ENCODE peak calls at places on chromosomes 2 and 18, in nine cellular contexts. Y is transverse colon; N is aorta; B is PC-9; T is upper lobe of right lung; L is CD8-positive, alpha-beta T cell; J is PC-3; D is stomach; F is psoas muscle. C is an unnamed sample. For H3K4me1, the result is how much of the 10 kb centered on the place peaks cover.

GRCh38 chr2:132692816-132693215 is 22.8 kb upstream of the LYPD1 start:
- DNase-seq in Y (no peak), N (no peak), B (no peak), T (no peak), L (no peak), J (no peak), D (no peak), F (no peak), C (no peak)

GRCh38 chr2:105907159-105907558 is 162.4 kb downstream of the NCK2 start:
- DNase-seq in Y (no peak), N (no peak), B (no peak), T (no peak), L (no peak), J (no peak), D (no peak), F (no peak), C (no peak)

GRCh38 chr2:235511187-235511661 is 17.4 kb downstream of the AGAP1 start:
- DNase-seq in Y (peak), N (no peak), B (peak), T (peak), L (no peak), J (peak), D (no peak), F (no peak), C (no peak)

GRCh38 chr18:57008001-57008686 is 138.7 kb upstream of the BOD1L2 start:
- DNase-seq in Y (no peak), N (peak), B (no peak), T (no peak), L (no peak), J (no peak), D (no peak), F (no peak), C (no peak)

GRCh38 chr2:9681427-9681817 is 50.6 kb upstream of the YWHAQ start:
- DNase-seq in Y (no peak), N (no peak), B (no peak), T (no peak), L (peak), J (no peak), D (no peak), F (no peak), C (no peak)

GRCh38 chr2:79906149-79906548 is 393.3 kb downstream of the CTNNA2 start:
- DNase-seq in Y (no peak), N (no peak), B (no peak), T (no peak), L (no peak), J (no peak), D (no peak), F (no peak), C (no peak)

GRCh38 chr18:64618390-64618789 is 469.5 kb upstream of the LINC00305 start:
- DNase-seq in Y (no peak), N (no peak), B (no peak), T (no peak), L (no peak), J (no peak), D (no peak), F (no peak), C (no peak)

GRCh38 chr2:240816584-240817495 is 3.2 kb downstream of the KIF1A start:
- DNase-seq in Y (no peak), N (no peak), B (no peak), T (peak), L (no peak), J (no peak), D (no peak), F (no peak), C (no peak)

GRCh38 chr2:821546-821945 is 129.1 kb upstream of the SNTG2 start:
- DNase-seq in Y (no peak), N (no peak), B (no peak), T (no peak), L (no peak), J (no peak), D (no peak), F (no peak), C (no peak)

GRCh38 chr18:63366270-63366990 is 576 bp downstream of the KDSR start:
- DNase-seq in Y (peak), N (peak), B (peak), T (peak), L (peak), J (peak), D (peak), F (peak), C (peak)

GRCh38 chr2:15119722-15120175 is 441.4 kb downstream of the NBAS start:
- DNase-seq in Y (no peak), N (no peak), B (no peak), T (no peak), L (no peak), J (no peak), D (no peak), F (no peak), C (no peak)

GRCh38 chr2:38190542-38191218 is 114.7 kb upstream of the CYP1B1 start:
- DNase-seq in Y (no peak), N (no peak), B (no peak), T (no peak), L (no peak), J (no peak), D (no peak), F (no peak), C (peak)

GRCh38 chr2:111662039-111662740 is 221.8 kb downstream of the ANAPC1 start:
- DNase-seq in Y (no peak), N (no peak), B (peak), T (no peak), L (no peak), J (peak), D (no peak), F (no peak), C (peak)

GRCh38 chr18:33839452-33840225 is 261.6 kb downstream of the ASXL3 start:
- DNase-seq in Y (peak), N (no peak), B (no peak), T (no peak), L (no peak), J (peak), D (no peak), F (no peak), C (no peak)

GRCh38 chr2:85501244-85501643 is 37.7 kb upstream of the MAT2A start:
- DNase-seq in Y (no peak), N (no peak), B (no peak), T (no peak), L (no peak), J (peak), D (no peak), F (no peak), C (no peak)

GRCh38 chr2:18149660-18150246 is 271.3 kb downstream of the KCNS3 start:
- DNase-seq in Y (no peak), N (no peak), B (no peak), T (no peak), L (no peak), J (peak), D (no peak), F (no peak), C (peak)

GRCh38 chr2:209495855-209496585 is 72.2 kb downstream of the MAP2 start:
- DNase-seq in Y (no peak), N (no peak), B (peak), T (no peak), L (no peak), J (peak), D (peak), F (no peak), C (peak)

GRCh38 chr2:129780316-129781282 is 198.9 kb upstream of the RAB6C start:
- DNase-seq in Y (no peak), N (no peak), B (no peak), T (no peak), L (no peak), J (no peak), D (no peak), F (no peak), C (no peak)

GRCh38 chr2:70906439-70907018 is 29.2 kb upstream of the ATP6V1B1 start:
- DNase-seq in Y (no peak), N (no peak), B (no peak), T (no peak), L (no peak), J (no peak), D (peak), F (no peak), C (no peak)

GRCh38 chr18:319745-320144 is 51.9 kb upstream of the THOC1 start:
- DNase-seq in Y (no peak), N (no peak), B (no peak), T (no peak), L (no peak), J (no peak), D (no peak), F (no peak), C (no peak)

GRCh38 chr2:3107567-3107966 is 270.1 kb downstream of the EIPR1 start:
- DNase-seq in Y (no peak), N (no peak), B (no peak), T (no peak), L (no peak), J (no peak), D (no peak), F (peak), C (no peak)

DNA sequence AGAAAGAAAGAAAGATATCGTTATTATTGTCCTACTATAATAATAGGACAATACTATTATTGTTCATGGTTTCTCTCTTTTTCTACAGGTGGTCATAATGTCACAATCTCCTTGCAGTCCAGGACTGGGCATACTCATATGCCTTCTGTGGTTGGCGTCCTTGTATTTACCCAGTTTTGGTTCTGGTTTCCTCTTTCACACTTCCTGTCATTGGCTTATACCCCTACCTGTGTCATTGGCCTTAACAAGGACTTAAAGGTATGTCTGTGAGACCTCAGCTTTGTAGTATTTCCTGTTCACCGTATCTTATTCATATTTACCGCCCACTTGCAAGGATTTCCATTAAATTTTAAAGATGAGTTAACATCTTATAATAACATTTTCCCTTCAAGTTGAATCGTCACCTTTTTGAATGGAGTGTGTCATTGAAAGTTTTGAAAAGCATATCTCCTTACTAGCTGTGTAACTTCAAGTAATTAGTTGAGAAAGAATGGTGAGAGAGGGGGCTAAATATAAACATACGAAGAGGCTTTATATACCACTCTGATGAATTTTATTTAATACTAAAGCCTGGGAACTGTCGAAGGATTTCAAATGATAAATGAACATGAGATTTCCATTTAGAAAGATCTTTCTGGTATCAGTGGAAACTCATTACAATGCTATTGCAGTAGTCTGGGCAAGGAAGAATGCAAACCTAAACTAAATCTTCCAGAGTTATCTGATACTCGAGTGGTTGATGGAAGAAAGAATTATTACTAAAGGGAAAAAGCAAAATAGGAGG is 36.6 kb upstream of the HTR2B start:
- DNase-seq in Y (no peak), N (no peak), B (no peak), T (no peak), L (no peak), J (peak), D (no peak), F (no peak), C (no peak)
- H3K27ac ChIP-seq in Y (peak), N (peak), B (peak), T (peak), L (no peak), J (peak), D (peak), F (peak), C (peak)

DNA sequence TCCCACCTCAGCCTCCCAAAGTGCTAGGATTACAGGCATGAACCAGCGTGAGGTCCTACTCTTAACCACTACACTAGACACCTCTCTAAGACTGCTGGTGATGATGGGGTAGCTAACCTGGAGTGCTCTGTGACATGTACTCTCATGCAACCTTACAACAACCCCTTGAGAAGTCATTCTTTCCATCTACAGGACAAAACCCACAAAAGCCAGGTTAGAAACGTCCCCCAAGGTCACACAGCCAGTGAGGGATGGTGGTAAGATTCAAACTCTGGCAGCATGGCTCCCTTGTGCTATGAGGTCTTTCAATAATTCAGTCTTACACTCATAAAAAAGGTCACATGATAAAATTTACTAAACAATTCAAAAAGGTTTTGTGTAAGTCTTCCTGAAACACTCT is 94.8 kb upstream of the SERTAD2 start:
- DNase-seq in Y (no peak), N (no peak), B (no peak), T (no peak), L (no peak), J (no peak), D (no peak), F (no peak), C (no peak)
- H3K4me1 ChIP-seq in Y (under half), N (under half), B (under half), T (under half), L (under half), J (under half), D (under half), F (under half), C (under half)

DNA sequence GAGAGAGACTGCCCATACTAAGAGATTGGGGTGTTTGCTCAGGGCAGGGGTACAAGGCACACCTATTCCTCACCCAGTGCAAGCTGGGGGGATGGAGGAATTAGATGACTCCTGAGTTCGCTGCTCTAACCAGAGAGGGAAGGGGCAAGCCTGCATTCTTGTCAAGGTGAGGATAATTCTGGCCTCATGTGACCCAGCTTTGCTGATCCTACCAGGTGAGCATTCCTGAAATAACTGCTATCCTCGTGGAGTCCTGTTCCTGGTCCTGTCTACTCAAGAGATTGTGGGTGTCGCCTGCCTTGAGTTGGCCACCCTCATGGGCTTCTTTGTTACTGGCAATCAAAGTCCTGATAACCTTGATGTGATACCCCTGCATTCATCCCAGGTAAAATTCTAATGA is 206.0 kb downstream of the SPP2 start:
- DNase-seq in Y (no peak), N (no peak), B (peak), T (no peak), L (no peak), J (no peak), D (no peak), F (no peak), C (no peak)
- H3K27ac ChIP-seq in Y (no peak), N (no peak), B (peak), T (no peak), L (no peak), J (no peak), D (no peak), F (no peak), C (no peak)

DNA sequence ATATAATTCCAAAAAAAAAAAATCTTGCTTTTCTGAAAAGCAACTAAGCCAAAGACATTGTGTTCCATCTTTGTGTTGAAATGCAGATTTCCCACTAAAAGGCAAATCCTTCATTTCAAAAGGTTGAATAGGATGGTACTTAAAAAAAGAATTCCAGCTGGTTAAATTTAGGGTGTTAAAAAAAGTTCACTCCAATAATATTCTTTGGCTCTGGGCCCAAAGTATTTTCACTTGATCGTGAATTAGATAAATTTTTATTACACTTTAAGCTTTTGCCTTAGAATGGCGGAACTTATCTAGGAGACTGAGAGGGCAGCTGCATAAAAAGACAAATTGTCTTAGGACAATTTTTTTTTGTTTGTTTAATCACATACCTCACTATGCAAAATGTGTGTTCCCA is 79.2 kb downstream of the BCL11A start:
- DNase-seq in Y (no peak), N (no peak), B (no peak), T (no peak), L (no peak), J (no peak), D (no peak), F (no peak), C (no peak)
- H3K4me1 ChIP-seq in Y (under half), N (under half), B (under half), T (under half), L (under half), J (under half), D (under half), F (under half), C (under half)

GRCh38 chr2:36392854-36393253 is 37.3 kb downstream of the CRIM1 start:
- DNase-seq in Y (no peak), N (no peak), B (no peak), T (no peak), L (no peak), J (no peak), D (no peak), F (no peak), C (no peak)
- H3K27ac ChIP-seq in Y (no peak), N (no peak), B (no peak), T (no peak), L (no peak), J (no peak), D (no peak), F (no peak), C (no peak)

DNA sequence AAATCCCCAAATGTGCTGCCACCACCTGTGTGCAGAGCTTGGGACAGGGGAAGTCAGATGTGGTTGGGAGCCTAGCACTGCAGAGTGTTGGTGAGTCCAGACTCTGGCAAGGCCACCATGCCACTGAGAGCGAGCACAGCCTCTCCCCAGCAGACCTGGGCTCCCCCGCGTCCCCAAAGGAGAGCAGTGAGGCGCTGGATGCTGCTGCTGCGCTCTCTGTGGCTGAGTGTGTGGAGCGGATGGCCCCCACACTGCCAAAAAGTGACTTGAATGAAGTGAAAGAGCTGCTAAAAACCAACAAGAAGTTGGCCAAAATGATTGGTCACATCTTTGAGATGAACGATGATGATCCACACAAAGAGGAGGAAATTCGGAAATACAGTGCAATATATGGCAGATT is 10.7 kb downstream of the NAB1 start:
- DNase-seq in Y (no peak), N (no peak), B (no peak), T (no peak), L (no peak), J (no peak), D (no peak), F (no peak), C (no peak)
- H3K4me1 ChIP-seq in Y (under half), N (under half), B (under half), T (under half), L (under half), J (under half), D (under half), F (under half), C (under half)

GRCh38 chr2:23621616-23622015 is 236.6 kb downstream of the KLHL29 start:
- DNase-seq in Y (no peak), N (no peak), B (no peak), T (peak), L (no peak), J (no peak), D (no peak), F (no peak), C (no peak)

GRCh38 chr2:23620841-23621341 is 235.9 kb downstream of the KLHL29 start:
- DNase-seq in Y (peak), N (no peak), B (no peak), T (peak), L (no peak), J (no peak), D (no peak), F (no peak), C (peak)

GRCh38 chr2:23618696-23619530 is 233.9 kb downstream of the KLHL29 start:
- DNase-seq in Y (no peak), N (no peak), B (no peak), T (peak), L (no peak), J (peak), D (no peak), F (no peak), C (no peak)

GRCh38 chr2:23618265-23618664 is 233.3 kb downstream of the KLHL29 start:
- DNase-seq in Y (no peak), N (no peak), B (no peak), T (peak), L (no peak), J (no peak), D (no peak), F (no peak), C (no peak)

DNA sequence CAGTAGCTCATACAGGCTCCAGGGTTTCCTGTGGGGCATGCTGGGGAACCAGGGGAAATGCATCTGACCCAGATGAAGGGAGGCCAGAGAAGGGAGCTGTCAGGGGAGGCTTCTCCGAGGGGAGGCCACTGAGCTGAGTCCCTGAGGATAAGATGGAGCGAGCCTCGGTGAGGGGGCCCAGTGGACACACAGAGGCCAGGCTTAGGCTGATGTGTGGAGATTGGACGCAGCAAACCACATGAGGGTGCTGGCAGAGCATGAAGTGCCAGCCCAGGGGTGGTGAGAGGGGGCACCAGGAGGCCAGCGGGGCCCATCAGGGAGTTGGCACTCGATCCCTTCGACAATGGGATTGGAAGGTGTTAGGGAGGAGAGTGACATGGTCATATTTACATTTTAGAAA is 235.0 kb downstream of the KLHL29 start:
- DNase-seq in Y (no peak), N (no peak), B (no peak), T (no peak), L (no peak), J (no peak), D (no peak), F (no peak), C (no peak)
- H3K27ac ChIP-seq in Y (peak), N (no peak), B (no peak), T (no peak), L (no peak), J (no peak), D (peak), F (no peak), C (no peak)

C was measured in SJSA1.